ENCODE peak calls at places on chromosomes 12 and 14, in six cellular contexts. One of them, this sample, is unnamed.
A peak's percentile ranks its signal among the peaks of the same experiment; 100 is the strongest.

GRCh38 chr12:46674818-46675217 is 151.0 kb downstream of the SLC38A4 start:
- DNase-seq in hepatocyte: no peak
- DNase-seq in GM23338: no peak
- DNase-seq in GM20000: no peak
- DNase-seq in A549: no peak
- DNase-seq in body of pancreas: no peak
- DNase-seq in this sample: no peak

GRCh38 chr14:69674546-69675245 is 63.3 kb downstream of the SUSD6 start:
- DNase-seq in A549: no peak
- DNase-seq in GM20000: no peak
- DNase-seq in hepatocyte: no peak
- DNase-seq in GM23338: no peak
- DNase-seq in body of pancreas: no peak
- DNase-seq in this sample: no peak

GRCh38 chr12:6964605-6965025 is 5.8 kb downstream of the PHB2 start:
- DNase-seq in GM23338: no peak
- DNase-seq in A549: no peak
- DNase-seq in body of pancreas: no peak
- DNase-seq in hepatocyte: no peak
- DNase-seq in GM20000: no peak
- DNase-seq in this sample: no peak

GRCh38 chr12:27534060-27534764 is 10.2 kb downstream of the PPFIBP1 start:
- DNase-seq in GM23338: no peak
- DNase-seq in GM20000: peak; percentile 48
- DNase-seq in hepatocyte: no peak
- DNase-seq in body of pancreas: no peak
- DNase-seq in A549: no peak
- DNase-seq in this sample: no peak

GRCh38 chr12:114936148-114937099 is 252.4 kb upstream of the TBX3 start:
- DNase-seq in A549: no peak
- DNase-seq in hepatocyte: no peak
- DNase-seq in body of pancreas: no peak
- DNase-seq in GM23338: no peak
- DNase-seq in GM20000: no peak
- DNase-seq in this sample: no peak

GRCh38 chr14:86892167-86892956 is 1100.6 kb downstream of the GALC start:
- DNase-seq in GM20000: no peak
- DNase-seq in hepatocyte: no peak
- DNase-seq in GM23338: no peak
- DNase-seq in body of pancreas: no peak
- DNase-seq in A549: no peak
- DNase-seq in this sample: peak; percentile 15

GRCh38 chr12:120649442-120650248 is 9.2 kb downstream of the CABP1 start:
- DNase-seq in hepatocyte: peak; percentile 22
- DNase-seq in body of pancreas: no peak
- DNase-seq in A549: no peak
- DNase-seq in GM23338: peak; percentile 40
- DNase-seq in GM20000: no peak
- DNase-seq in this sample: peak; percentile 68

GRCh38 chr14:64671591-64671990 is 32.6 kb upstream of the PLEKHG3 start:
- DNase-seq in body of pancreas: no peak
- DNase-seq in A549: peak; percentile 72
- DNase-seq in hepatocyte: peak; percentile 85
- DNase-seq in GM23338: peak; percentile 85
- DNase-seq in GM20000: peak; percentile 58
- DNase-seq in this sample: peak; percentile 66

GRCh38 chr12:67943295-67943892 is 45.9 kb upstream of the IFNG-AS1 start:
- DNase-seq in GM20000: peak; percentile 41
- DNase-seq in hepatocyte: peak; percentile 85
- DNase-seq in body of pancreas: peak; percentile 77
- DNase-seq in A549: peak; percentile 67
- DNase-seq in GM23338: peak; percentile 80
- DNase-seq in this sample: peak; percentile 80

GRCh38 chr12:77724367-77724957 is 106.2 kb upstream of the NAV3 start:
- DNase-seq in body of pancreas: peak; percentile 19
- DNase-seq in hepatocyte: peak; percentile 39
- DNase-seq in A549: peak; percentile 50
- DNase-seq in GM23338: peak; percentile 66
- DNase-seq in GM20000: no peak
- DNase-seq in this sample: peak; percentile 43

GRCh38 chr12:127711108-127711507 is 555.9 kb upstream of the TMEM132C start:
- DNase-seq in GM20000: no peak
- DNase-seq in A549: no peak
- DNase-seq in hepatocyte: no peak
- DNase-seq in body of pancreas: no peak
- DNase-seq in GM23338: peak; percentile 37
- DNase-seq in this sample: peak; percentile 17
- TF ChIP-seq CTCF in GM20000: no peak
- TF ChIP-seq CTCF in A549: no peak
- TF ChIP-seq CTCF in hepatocyte: peak; percentile 34
- TF ChIP-seq CTCF in body of pancreas: no peak
- TF ChIP-seq CTCF in GM23338: peak; percentile 67
- TF ChIP-seq CTCF in this sample: peak; percentile 69

GRCh38 chr14:35394326-35394725 is 10.2 kb downstream of the NFKBIA start:
- DNase-seq in body of pancreas: no peak
- DNase-seq in GM20000: no peak
- DNase-seq in hepatocyte: no peak
- DNase-seq in A549: no peak
- DNase-seq in GM23338: no peak
- DNase-seq in this sample: no peak
- TF ChIP-seq CTCF in body of pancreas: no peak
- TF ChIP-seq CTCF in GM20000: no peak
- TF ChIP-seq CTCF in hepatocyte: no peak
- TF ChIP-seq CTCF in A549: no peak
- TF ChIP-seq CTCF in GM23338: no peak
- TF ChIP-seq CTCF in this sample: no peak

GRCh38 chr14:94423465-94424056 is 29.0 kb downstream of the SERPINA11 start:
- DNase-seq in hepatocyte: peak; percentile 87
- DNase-seq in GM23338: peak; percentile 95
- DNase-seq in A549: peak; percentile 75
- DNase-seq in GM20000: peak; percentile 58
- DNase-seq in body of pancreas: peak; percentile 78
- DNase-seq in this sample: peak; percentile 89
- TF ChIP-seq CTCF in hepatocyte: peak; percentile 74
- TF ChIP-seq CTCF in GM23338: peak; percentile 91
- TF ChIP-seq CTCF in A549: peak; percentile 65
- TF ChIP-seq CTCF in GM20000: peak; percentile 84
- TF ChIP-seq CTCF in body of pancreas: peak; percentile 69
- TF ChIP-seq CTCF in this sample: peak; percentile 85

GRCh38 chr12:64883264-64884163 is 59.1 kb downstream of the TBC1D30 start:
- DNase-seq in A549: peak; percentile 30
- DNase-seq in GM23338: peak; percentile 61
- DNase-seq in body of pancreas: no peak
- DNase-seq in GM20000: peak; percentile 25
- DNase-seq in hepatocyte: no peak
- DNase-seq in this sample: peak; percentile 35
- TF ChIP-seq CTCF in A549: no peak
- TF ChIP-seq CTCF in GM23338: peak; percentile 52
- TF ChIP-seq CTCF in body of pancreas: no peak
- TF ChIP-seq CTCF in GM20000: no peak
- TF ChIP-seq CTCF in hepatocyte: no peak
- TF ChIP-seq CTCF in this sample: peak; percentile 33

GRCh38 chr12:87518508-87518907 is 510.7 kb downstream of the C12orf50 start:
- DNase-seq in hepatocyte: no peak
- DNase-seq in GM23338: no peak
- DNase-seq in GM20000: no peak
- DNase-seq in body of pancreas: no peak
- DNase-seq in A549: no peak
- DNase-seq in this sample: no peak

GRCh38 chr12:87520968-87521367 is 508.2 kb downstream of the C12orf50 start:
- DNase-seq in GM20000: no peak
- DNase-seq in body of pancreas: no peak
- DNase-seq in A549: no peak
- DNase-seq in hepatocyte: no peak
- DNase-seq in GM23338: no peak
- DNase-seq in this sample: no peak
- TF ChIP-seq CTCF in GM20000: no peak
- TF ChIP-seq CTCF in body of pancreas: no peak
- TF ChIP-seq CTCF in A549: no peak
- TF ChIP-seq CTCF in hepatocyte: no peak
- TF ChIP-seq CTCF in GM23338: no peak
- TF ChIP-seq CTCF in this sample: no peak

DNA sequence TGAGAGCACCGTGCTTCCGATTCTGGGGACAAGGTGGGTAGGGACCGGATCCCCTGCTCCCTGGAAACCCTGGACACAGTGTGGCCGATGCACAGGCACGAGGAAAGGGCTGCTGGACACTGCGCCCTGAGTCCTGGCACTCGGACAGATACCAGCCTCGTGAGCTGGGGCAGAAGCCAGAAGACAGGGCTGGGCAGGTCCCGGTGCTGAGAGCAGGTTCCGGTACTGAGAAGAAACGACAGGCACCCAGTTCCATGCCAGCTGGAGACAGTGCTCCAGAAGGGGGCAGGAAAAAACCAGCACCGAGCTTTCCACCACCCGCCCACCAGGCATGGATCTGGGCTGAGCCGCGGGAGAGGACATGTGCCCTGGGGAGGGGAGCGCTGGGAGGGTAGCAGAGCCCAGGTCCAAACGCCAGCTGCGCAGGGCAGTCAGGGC is 6.5 kb downstream of the XRCC3 start:
- DNase-seq in A549: no peak
- DNase-seq in GM23338: no peak
- DNase-seq in hepatocyte: no peak
- DNase-seq in GM20000: no peak
- DNase-seq in body of pancreas: peak; percentile 54
- DNase-seq in this sample: no peak
- TF ChIP-seq CTCF in A549: no peak
- TF ChIP-seq CTCF in GM23338: no peak
- TF ChIP-seq CTCF in hepatocyte: no peak
- TF ChIP-seq CTCF in GM20000: no peak
- TF ChIP-seq CTCF in body of pancreas: no peak
- TF ChIP-seq CTCF in this sample: no peak

DNA sequence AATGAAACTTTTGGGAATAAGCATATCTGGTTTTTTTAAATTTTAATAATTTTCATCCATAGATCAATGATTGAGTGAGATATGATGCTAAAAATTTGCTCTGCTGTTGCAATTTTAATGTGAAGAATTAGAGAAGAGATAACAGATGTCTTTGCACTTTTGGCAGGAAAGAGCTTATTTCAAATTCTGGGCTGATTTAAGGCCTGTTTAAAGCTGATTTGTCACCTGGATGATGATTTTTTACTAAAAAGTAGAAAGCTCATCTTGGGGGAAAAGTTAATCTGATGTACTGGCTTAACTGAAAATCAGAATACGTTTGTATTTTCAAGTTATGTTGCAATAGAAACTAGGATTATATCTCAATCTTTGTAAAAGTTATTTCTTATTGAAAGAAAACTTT is 268.9 kb upstream of the NOVA1 start:
- DNase-seq in A549: no peak
- DNase-seq in body of pancreas: no peak
- DNase-seq in GM23338: no peak
- DNase-seq in hepatocyte: no peak
- DNase-seq in GM20000: no peak
- DNase-seq in this sample: no peak
- TF ChIP-seq CTCF in A549: no peak
- TF ChIP-seq CTCF in body of pancreas: no peak
- TF ChIP-seq CTCF in GM23338: no peak
- TF ChIP-seq CTCF in hepatocyte: no peak
- TF ChIP-seq CTCF in GM20000: no peak
- TF ChIP-seq CTCF in this sample: no peak

DNA sequence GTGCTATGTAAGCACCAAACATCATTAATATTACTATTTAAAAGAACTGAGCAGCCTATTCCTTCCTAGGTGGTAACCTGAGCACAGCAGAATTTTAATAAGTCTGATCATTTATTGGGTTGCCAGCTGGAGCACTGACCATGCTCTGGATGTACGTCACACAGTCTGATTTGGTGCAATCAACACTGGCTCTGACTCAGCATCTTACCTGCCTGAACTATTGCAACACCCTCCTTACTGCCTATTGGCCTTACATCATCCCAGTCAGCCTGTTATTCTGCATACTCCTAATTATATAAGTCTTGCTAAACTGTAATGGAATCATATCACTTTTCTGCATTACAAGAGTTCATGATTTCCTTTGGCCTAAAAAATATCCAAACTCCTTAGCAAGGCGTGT is 149.7 kb downstream of the PTPRO start:
- DNase-seq in hepatocyte: peak; percentile 11
- DNase-seq in GM23338: no peak
- DNase-seq in body of pancreas: no peak
- DNase-seq in GM20000: no peak
- DNase-seq in A549: no peak
- DNase-seq in this sample: no peak
- TF ChIP-seq CTCF in hepatocyte: no peak
- TF ChIP-seq CTCF in GM23338: no peak
- TF ChIP-seq CTCF in body of pancreas: no peak
- TF ChIP-seq CTCF in GM20000: no peak
- TF ChIP-seq CTCF in A549: no peak
- TF ChIP-seq CTCF in this sample: no peak